ENCODE peak calls at places on chromosomes 3 and 15, in five cellular contexts. V is GM10248, R is BJ, T is GM23338, Q is breast epithelium. D is an unnamed sample.

GRCh38 chr3:171236586-171237120 is 210.1 kb upstream of the SLC2A2 start:
- DNase-seq in V (no peak), T (no peak), Q (no peak), R (no peak), D (no peak)

GRCh38 chr15:52023169-52023922 is 4.3 kb downstream of the MAPK6 start:
- DNase-seq in Q (no peak), R (no peak), V (no peak), T (no peak), D (no peak)

GRCh38 chr3:107222927-107223326 is 154.3 kb upstream of the CCDC54 start:
- DNase-seq in V (no peak), T (no peak), R (peak; percentile 96), Q (no peak), D (no peak)

GRCh38 chr15:40956543-40956982 is 3.3 kb downstream of the CHAC1 start:
- DNase-seq in V (no peak), Q (no peak), T (no peak), R (no peak), D (no peak)

GRCh38 chr3:185823280-185824044 is 1.4 kb downstream of the IGF2BP2 start:
- DNase-seq in R (no peak), T (peak; percentile 62), V (peak; percentile 41), Q (no peak), D (no peak)

GRCh38 chr3:153285194-153285641 is 123.2 kb downstream of the RAP2B start:
- DNase-seq in T (peak; percentile 51), V (no peak), R (no peak), Q (no peak), D (peak; percentile 12)

GRCh38 chr3:14047841-14048240 is 76.8 kb downstream of the CHCHD4 start:
- DNase-seq in R (no peak), T (no peak), Q (no peak), V (no peak), D (no peak)

GRCh38 chr3:115151921-115152320 is 4.8 kb upstream of the ZBTB20 start:
- DNase-seq in R (no peak), Q (no peak), V (no peak), T (no peak), D (no peak)

GRCh38 chr3:132253262-132253878 is 63.8 kb upstream of the ACP3 start:
- DNase-seq in Q (no peak), T (peak; percentile 83), V (peak; percentile 59), R (no peak), D (peak; percentile 53)

GRCh38 chr3:87625911-87626310 is 349.5 kb upstream of the POU1F1 start:
- DNase-seq in Q (no peak), R (no peak), T (no peak), V (no peak), D (no peak)

GRCh38 chr3:144760831-144761230 is 789.2 kb downstream of the DIPK2A start:
- DNase-seq in T (no peak), Q (no peak), R (no peak), V (no peak), D (no peak)

GRCh38 chr3:184354121-184354728 is 7.2 kb downstream of the CLCN2 start:
- DNase-seq in V (peak; percentile 84), T (peak; percentile 73), R (no peak), Q (no peak), D (no peak)

GRCh38 chr3:64343692-64344440 is 118.6 kb upstream of the PRICKLE2 start:
- DNase-seq in Q (no peak), T (no peak), V (no peak), R (no peak), D (no peak)

GRCh38 chr3:170162052-170162451 is 19.5 kb downstream of the PHC3 start:
- DNase-seq in Q (no peak), T (no peak), V (no peak), R (no peak), D (no peak)

GRCh38 chr3:9552252-9552999 is 1.2 kb downstream of the LHFPL4 start:
- DNase-seq in V (peak; percentile 67), R (no peak), Q (no peak), T (peak; percentile 94), D (peak; percentile 27)

GRCh38 chr3:46929324-46929723 is 47.2 kb downstream of the CCDC12 start:
- DNase-seq in Q (peak; percentile 64), T (no peak), R (no peak), V (no peak), D (no peak)

GRCh38 chr3:54837964-54838363 is 89.9 kb downstream of the LRTM1 start:
- DNase-seq in R (no peak), Q (no peak), V (no peak), T (no peak), D (no peak)

GRCh38 chr3:186523434-186523833 is 20.7 kb downstream of the CRYGS start:
- DNase-seq in R (no peak), T (no peak), V (no peak), Q (no peak), D (no peak)

GRCh38 chr3:177197934-177198484 is 727 bp upstream of the TBL1XR1 start:
- DNase-seq in Q (no peak), T (no peak), R (no peak), V (no peak), D (no peak)

GRCh38 chr15:100131321-100132224 is 210.2 kb downstream of the ADAMTS17 start:
- DNase-seq in T (peak; percentile 37), V (peak; percentile 54), Q (no peak), R (no peak), D (no peak)

GRCh38 chr3:64520334-64520733 is 167.5 kb downstream of the ADAMTS9 start:
- DNase-seq in T (no peak), V (no peak), R (no peak), Q (no peak), D (no peak)

GRCh38 chr3:36944012-36944640 is 728 bp downstream of the TRANK1 start:
- DNase-seq in Q (peak; percentile 62), R (no peak), T (peak; percentile 78), V (peak; percentile 53), D (no peak)
- TF ChIP-seq CTCF in Q (no peak), R (peak; percentile 30), T (no peak), V (peak; percentile 6), D (no peak)

DNA sequence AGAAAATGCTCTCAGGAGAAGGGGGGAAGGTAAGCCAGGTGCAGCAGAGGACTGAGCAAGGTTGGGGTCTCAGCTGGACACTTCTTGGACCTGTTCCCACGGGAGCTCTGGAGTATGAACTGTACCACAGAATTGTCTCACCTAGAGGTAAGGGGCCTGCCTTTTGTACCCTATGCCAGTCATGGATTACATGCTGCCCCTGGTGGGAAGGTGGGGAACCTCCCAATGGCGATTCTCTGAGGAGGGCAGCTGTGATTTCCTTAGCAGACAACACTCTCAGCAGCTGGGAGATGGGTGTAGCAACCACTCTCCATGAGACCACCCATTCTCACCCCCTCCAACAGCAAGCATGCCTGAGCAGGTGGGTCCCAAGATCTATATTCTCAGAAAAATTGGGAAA is 329.4 kb upstream of the CTNNB1 start:
- DNase-seq in V (no peak), T (peak; percentile 52), R (no peak), Q (no peak), D (no peak)
- TF ChIP-seq CTCF in V (no peak), T (peak; percentile 47), R (no peak), Q (no peak), D (no peak)

GRCh38 chr3:129398803-129399144 is 29.7 kb downstream of the EFCAB12 start:
- DNase-seq in V (no peak), R (no peak), Q (no peak), T (peak; percentile 22), D (no peak)

GRCh38 chr3:129402616-129403015 is 25.8 kb downstream of the EFCAB12 start:
- DNase-seq in R (no peak), T (no peak), V (no peak), Q (no peak), D (no peak)

GRCh38 chr3:129399145-129399894 is 29.1 kb downstream of the EFCAB12 start:
- DNase-seq in Q (peak; percentile 66), R (peak; percentile 84), T (peak; percentile 97), V (peak; percentile 84), D (peak; percentile 97)

GRCh38 chr3:129402210-129402609 is 26.2 kb downstream of the EFCAB12 start:
- DNase-seq in T (no peak), V (no peak), Q (no peak), R (no peak), D (no peak)

DNA sequence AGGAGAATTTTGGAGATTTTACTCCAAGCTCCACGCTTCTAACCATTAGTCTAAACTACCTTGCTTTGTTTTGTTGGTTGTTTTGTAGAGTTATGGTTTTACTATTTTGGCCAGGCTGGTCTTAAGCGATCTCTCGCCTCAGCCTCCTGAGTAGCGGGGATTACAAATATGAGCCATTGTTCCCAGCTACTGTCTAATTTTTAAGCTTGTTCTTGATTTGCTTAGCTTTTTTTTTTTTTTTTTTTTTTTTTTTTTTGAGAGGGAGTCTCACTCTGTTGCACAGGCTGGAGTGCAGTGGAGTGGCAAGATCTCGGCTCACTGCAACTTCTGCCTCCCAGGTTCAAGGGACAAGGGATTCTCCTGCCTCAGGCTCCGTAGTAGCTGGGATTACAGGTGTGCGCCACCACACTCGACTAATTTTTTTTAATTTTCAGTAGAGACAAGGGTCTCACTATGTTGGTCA is 28.5 kb downstream of the EFCAB12 start:
- DNase-seq in Q (no peak), T (no peak), R (no peak), V (no peak), D (no peak)
- TF ChIP-seq CTCF in Q (no peak), T (no peak), R (no peak), V (no peak), D (no peak)

DNA sequence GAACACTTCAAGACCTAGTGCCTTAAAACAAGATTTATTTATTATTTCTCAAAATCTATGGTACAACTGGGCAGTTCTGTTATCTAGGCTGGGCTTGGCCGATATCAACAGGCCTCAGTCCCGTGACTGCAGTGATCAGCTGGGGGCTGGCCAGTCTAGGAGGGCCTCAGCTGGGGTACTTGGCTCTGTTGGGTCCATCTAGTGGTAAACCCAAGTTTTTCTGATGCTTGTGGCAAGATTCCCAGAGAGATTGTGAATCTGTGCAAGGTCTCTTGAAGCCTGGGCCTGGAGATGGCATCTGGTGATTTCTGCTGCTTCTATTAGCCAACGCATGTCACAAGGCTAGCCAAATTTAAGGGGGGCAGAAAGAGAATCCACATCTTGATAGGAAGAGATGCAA is 482.4 kb upstream of the SGO1 start:
- DNase-seq in Q (no peak), R (no peak), V (no peak), T (peak; percentile 79), D (no peak)
- TF ChIP-seq CTCF in Q (no peak), R (no peak), V (no peak), T (peak; percentile 68), D (peak; percentile 21)

GRCh38 chr3:98114264-98114663 is 16.3 kb upstream of the OR5H1 start:
- DNase-seq in T (peak; percentile 17), V (no peak), R (no peak), Q (no peak), D (no peak)
- TF ChIP-seq CTCF in T (peak; percentile 37), V (no peak), R (no peak), Q (no peak), D (no peak)